ENCODE peak calls at places on chromosomes 6 and 20, in nine cellular contexts. B is Panc1, M is breast epithelium, I is amygdala, C is nephron progenitor cell, L is PC-9, Z is esophagus squamous epithelium, A is GM04504, S is RPMI7951. E is an unnamed sample.

GRCh38 chr6:128230267-128230989 is 290.0 kb downstream of the PTPRK start:
- DNase-seq in Z (no peak), I (no peak), S (no peak), A (no peak), B (no peak), C (no peak), M (no peak), L (no peak), E (no peak)

GRCh38 chr6:148885154-148885870 is 138.5 kb downstream of the UST start:
- DNase-seq in A (peak; percentile 17), S (peak; percentile 77), B (no peak), I (no peak), Z (no peak), C (no peak), L (no peak), M (no peak), E (no peak)

GRCh38 chr20:23082846-23083552 is 3.1 kb downstream of the CD93 start:
- DNase-seq in A (no peak), S (no peak), M (no peak), B (no peak), C (no peak), Z (no peak), I (no peak), L (no peak), E (no peak)

GRCh38 chr6:155486795-155487294 is 31.2 kb upstream of the NOX3 start:
- DNase-seq in S (no peak), L (no peak), Z (no peak), M (no peak), B (no peak), I (no peak), C (no peak), A (no peak), E (no peak)

GRCh38 chr6:133092771-133093170 is 148.4 kb upstream of the EYA4 start:
- DNase-seq in C (no peak), B (no peak), M (no peak), S (no peak), A (no peak), L (no peak), Z (no peak), I (no peak), E (no peak)

GRCh38 chr6:148758492-148758891 is 11.7 kb downstream of the UST start:
- DNase-seq in B (no peak), S (no peak), L (no peak), Z (peak; percentile 41), A (no peak), C (no peak), M (no peak), I (peak; percentile 33), E (no peak)

GRCh38 chr6:151179321-151179720 is 60.4 kb upstream of the AKAP12 start:
- DNase-seq in A (peak; percentile 57), B (no peak), I (no peak), C (no peak), S (peak; percentile 61), M (no peak), Z (no peak), L (no peak), E (no peak)

GRCh38 chr20:1868856-1869255 is 26.4 kb upstream of the SIRPA start:
- DNase-seq in S (peak; percentile 65), C (no peak), I (no peak), L (no peak), M (no peak), B (no peak), A (no peak), Z (no peak), E (no peak)

GRCh38 chr20:1877604-1878195 is 17.5 kb upstream of the SIRPA start:
- DNase-seq in A (no peak), C (no peak), L (no peak), Z (no peak), I (no peak), S (no peak), M (no peak), B (no peak), E (no peak)

GRCh38 chr6:106477158-106477557 is 116.6 kb downstream of the CRYBG1 start:
- DNase-seq in B (no peak), M (no peak), A (no peak), S (no peak), I (no peak), C (no peak), Z (no peak), L (no peak), E (no peak)

GRCh38 chr6:99521557-99522286 is 6.5 kb upstream of the USP45 start:
- DNase-seq in A (peak; percentile 26), I (no peak), S (peak; percentile 31), Z (no peak), L (peak; percentile 44), M (no peak), C (peak; percentile 25), B (no peak), E (peak; percentile 34)

GRCh38 chr6:72552938-72553337 is 68.9 kb upstream of the KCNQ5 start:
- DNase-seq in L (no peak), B (peak; percentile 87), A (no peak), I (no peak), Z (no peak), S (no peak), C (no peak), M (no peak), E (peak; percentile 6)

GRCh38 chr20:2825770-2826169 is 9.6 kb downstream of the TMEM239 start:
- DNase-seq in I (no peak), L (no peak), B (no peak), S (no peak), C (no peak), A (no peak), M (no peak), Z (no peak), E (no peak)

GRCh38 chr20:53335509-53335908 is 258.1 kb downstream of the ZNF217 start:
- DNase-seq in Z (no peak), B (no peak), M (no peak), A (no peak), I (no peak), S (peak; percentile 30), C (no peak), L (no peak), E (no peak)

GRCh38 chr6:10441004-10441654 is 26.3 kb upstream of the TFAP2A start:
- DNase-seq in I (no peak), B (no peak), L (peak; percentile 96), A (peak; percentile 71), C (no peak), M (no peak), S (peak; percentile 91), Z (no peak), E (peak; percentile 58)

GRCh38 chr20:62437985-62438384 is 10.6 kb upstream of the RBBP8NL start:
- DNase-seq in M (no peak), S (no peak), I (no peak), L (no peak), C (no peak), A (no peak), Z (no peak), B (no peak), E (no peak)

GRCh38 chr20:5484926-5485325 is 168.2 kb upstream of the PROKR2 start:
- DNase-seq in B (no peak), L (no peak), I (no peak), Z (no peak), C (no peak), M (no peak), S (no peak), A (no peak), E (no peak)

GRCh38 chr6:56820060-56820459 is 134.8 kb upstream of the BEND6 start:
- DNase-seq in I (no peak), Z (no peak), M (no peak), L (no peak), A (no peak), B (no peak), C (no peak), S (no peak), E (no peak)

GRCh38 chr6:37980222-37980595 is 160.7 kb downstream of the ZFAND3 start:
- DNase-seq in M (no peak), A (no peak), S (no peak), C (no peak), I (no peak), Z (no peak), B (no peak), L (no peak), E (no peak)

GRCh38 chr20:32444474-32445220 is 86.5 kb downstream of the ASXL1 start:
- DNase-seq in M (no peak), S (no peak), A (no peak), Z (no peak), I (no peak), B (no peak), L (no peak), C (no peak), E (no peak)

GRCh38 chr20:44166477-44166876 is 20.5 kb downstream of the JPH2 start:
- DNase-seq in C (no peak), S (peak; percentile 99), L (peak; percentile 82), I (no peak), M (no peak), A (peak; percentile 69), B (no peak), Z (no peak), E (peak; percentile 80)

GRCh38 chr6:70547313-70547712 is 19.4 kb upstream of the SDHAF4 start:
- DNase-seq in A (no peak), M (no peak), Z (no peak), C (no peak), I (no peak), B (no peak), L (no peak), S (peak; percentile 23), E (peak; percentile 11)

GRCh38 chr6:131894735-131895424 is 56.3 kb downstream of the CCN2 start:
- DNase-seq in I (no peak), S (no peak), Z (no peak), A (no peak), C (no peak), M (no peak), B (no peak), L (no peak), E (no peak)

GRCh38 chr6:36728289-36729168 is 30.9 kb downstream of the RAB44 start:
- DNase-seq in C (no peak), I (no peak), L (no peak), Z (no peak), A (no peak), S (no peak), B (no peak), M (no peak), E (no peak)

GRCh38 chr20:32479697-32480140 is 105.4 kb downstream of the NOL4L start:
- DNase-seq in C (no peak), Z (no peak), M (no peak), B (no peak), L (no peak), I (no peak), S (no peak), A (no peak), E (no peak)

GRCh38 chr6:150668882-150669476 is 69.3 kb downstream of the PLEKHG1 start:
- DNase-seq in Z (no peak), S (no peak), L (no peak), B (no peak), C (no peak), M (no peak), I (no peak), A (no peak), E (no peak)